ENCODE peak calls at places on chromosomes 1 and 21, in nine cellular contexts. B is NCI-H1436; S is HFF-Myc; W is endodermal cell; K is cardiac fibroblast; Y is NCI-H1048; C is fibroblast of lung; F is activated CD8-positive, alpha-beta memory T cell treated with anti-CD3 and anti-CD28 coated beads for 48 hours; U is hypothalamus. A is an unnamed sample.

GRCh38 chr1:162857850-162858249 is 3.1 kb downstream of the CCDC190 start:
- DNase-seq in Y (no peak), F (no peak), S (no peak), U (no peak), B (no peak), W (no peak), C (peak), K (peak), A (no peak)

GRCh38 chr1:70194601-70195000 is 10.8 kb downstream of the LRRC40 start:
- DNase-seq in K (no peak), S (no peak), Y (no peak), W (no peak), B (no peak), C (no peak), U (no peak), F (no peak), A (no peak)

GRCh38 chr21:27571706-27572105 is 604.8 kb upstream of the ADAMTS5 start:
- DNase-seq in C (peak), W (no peak), Y (no peak), S (no peak), F (no peak), U (no peak), K (peak), B (no peak), A (no peak)

GRCh38 chr1:119782541-119783338 is 14.0 kb upstream of the HMGCS2 start:
- DNase-seq in K (no peak), C (no peak), S (no peak), W (no peak), F (no peak), U (no peak), B (no peak), Y (no peak), A (no peak)

GRCh38 chr1:85496881-85497582 is 32.1 kb upstream of the DDAH1 start:
- DNase-seq in Y (no peak), K (peak), F (no peak), U (no peak), C (no peak), W (no peak), S (no peak), B (no peak), A (no peak)

GRCh38 chr1:178946855-178947687 is 76.2 kb upstream of the ANGPTL1 start:
- DNase-seq in F (no peak), S (no peak), U (no peak), K (no peak), C (no peak), W (no peak), B (no peak), Y (no peak), A (no peak)

GRCh38 chr1:24257373-24257772 is 61.8 kb upstream of the GRHL3 start:
- DNase-seq in Y (no peak), W (no peak), C (no peak), U (no peak), S (no peak), B (no peak), F (no peak), K (no peak), A (no peak)

GRCh38 chr1:79364896-79365295 is 358.4 kb upstream of the ADGRL4 start:
- DNase-seq in U (no peak), B (no peak), K (peak), W (no peak), S (no peak), F (no peak), Y (no peak), C (no peak), A (no peak)

GRCh38 chr1:161001537-161001936 is 19.4 kb downstream of the F11R start:
- DNase-seq in W (no peak), U (no peak), S (no peak), F (no peak), K (no peak), C (no peak), B (peak), Y (no peak), A (no peak)

GRCh38 chr1:41073971-41074370 is 52.4 kb upstream of the SLFNL1 start:
- DNase-seq in W (no peak), S (no peak), K (peak), Y (no peak), U (no peak), C (peak), B (no peak), F (no peak), A (no peak)

GRCh38 chr1:179269071-179269470 is 24.5 kb upstream of the SOAT1 start:
- DNase-seq in Y (no peak), W (no peak), B (no peak), F (no peak), U (no peak), K (no peak), C (no peak), S (no peak), A (no peak)

GRCh38 chr1:32151319-32151787 is 28.1 kb upstream of the TXLNA start:
- DNase-seq in W (no peak), C (peak), K (peak), F (no peak), U (no peak), S (peak), B (peak), Y (no peak), A (no peak)

GRCh38 chr1:27074175-27074780 is 61.6 kb upstream of the TENT5B start:
- DNase-seq in C (no peak), K (peak), U (no peak), S (no peak), F (no peak), B (no peak), Y (no peak), W (no peak), A (no peak)

GRCh38 chr1:2632051-2632430 is 775 bp downstream of the MMEL1 start:
- DNase-seq in W (no peak), C (no peak), Y (no peak), B (no peak), S (no peak), K (no peak), U (no peak), F (no peak), A (no peak)

GRCh38 chr1:94884101-94884875 is 42.6 kb downstream of the CNN3 start:
- DNase-seq in Y (no peak), W (peak), U (no peak), K (peak), C (peak), B (no peak), S (peak), F (no peak), A (no peak)

GRCh38 chr21:25359724-25360123 is 247.6 kb downstream of the MRPL39 start:
- DNase-seq in Y (no peak), U (no peak), K (no peak), W (no peak), S (no peak), C (peak), B (no peak), F (no peak), A (no peak)

GRCh38 chr21:40685121-40685630 is 161.8 kb downstream of the DSCAM start:
- DNase-seq in S (no peak), F (no peak), W (no peak), U (no peak), Y (no peak), K (no peak), C (no peak), B (no peak), A (no peak)

GRCh38 chr1:223245411-223245810 is 102.4 kb upstream of the TLR5 start:
- DNase-seq in S (no peak), W (no peak), C (no peak), Y (no peak), K (no peak), F (no peak), B (no peak), U (no peak), A (no peak)